ENCODE peak calls at places on chromosomes 2 and 18, in five cellular contexts. R is ovary, Z is adrenal gland, S is transverse colon, N is heart left ventricle. T is an unnamed sample.

GRCh38 chr2:217954051-217954450 is 48.7 kb downstream of the TNS1 start:
- DNase-seq in R (no peak), Z (no peak), S (no peak), N (peak; percentile 55), T (no peak)

GRCh38 chr2:217431577-217432269 is 571.1 kb downstream of the TNS1 start:
- DNase-seq in R (no peak), Z (no peak), S (no peak), N (no peak), T (no peak)

GRCh38 chr18:46705521-46705920 is 48.5 kb upstream of the LOXHD1 start:
- DNase-seq in R (no peak), Z (no peak), S (no peak), N (no peak), T (no peak)

GRCh38 chr2:119487434-119488244 is 36.6 kb downstream of the SCTR start:
- DNase-seq in R (no peak), Z (no peak), S (peak; percentile 83), N (no peak), T (no peak)

GRCh38 chr2:151051584-151052220 is 210.0 kb downstream of the RBM43 start:
- DNase-seq in R (no peak), Z (no peak), S (peak; percentile 11), N (no peak), T (no peak)

GRCh38 chr18:36322734-36323133 is 25.2 kb downstream of the FHOD3 start:
- DNase-seq in R (no peak), Z (no peak), S (no peak), N (no peak), T (no peak)

GRCh38 chr18:8667846-8668245 is 37.5 kb upstream of the MTCL1 start:
- DNase-seq in R (no peak), Z (no peak), S (no peak), N (no peak), T (no peak)

GRCh38 chr2:204705243-204705971 is 160.1 kb downstream of the PARD3B start:
- DNase-seq in R (no peak), Z (no peak), S (no peak), N (no peak), T (peak; percentile 7)

GRCh38 chr2:97969466-97970067 is 26.2 kb downstream of the TMEM131 start:
- DNase-seq in R (no peak), Z (peak; percentile 73), S (no peak), N (no peak), T (no peak)

GRCh38 chr2:118119158-118119715 is 31.0 kb downstream of the INSIG2 start:
- DNase-seq in R (no peak), Z (no peak), S (no peak), N (no peak), T (no peak)

GRCh38 chr2:88880441-88880953 is 189.0 kb downstream of the RPIA start:
- DNase-seq in R (no peak), Z (peak; percentile 33), S (no peak), N (no peak), T (peak; percentile 13)

GRCh38 chr18:74447404-74448152 is 9.5 kb downstream of the DIPK1C start:
- DNase-seq in R (no peak), Z (no peak), S (no peak), N (no peak), T (no peak)

GRCh38 chr2:151638188-151638933 is 95.9 kb downstream of the NEB start:
- DNase-seq in R (no peak), Z (no peak), S (peak; percentile 13), N (no peak), T (no peak)

GRCh38 chr2:32711219-32711618 is 83.4 kb downstream of the TTC27 start:
- DNase-seq in R (no peak), Z (no peak), S (no peak), N (no peak), T (no peak)

GRCh38 chr2:36800381-36800780 is 103.9 kb downstream of the VIT start:
- DNase-seq in R (no peak), Z (no peak), S (no peak), N (no peak), T (no peak)

GRCh38 chr2:158518083-158518482 is 61.3 kb downstream of the PKP4 start:
- DNase-seq in R (no peak), Z (no peak), S (no peak), N (no peak), T (no peak)

GRCh38 chr18:58691256-58691655 is 20.0 kb downstream of the MALT1 start:
- DNase-seq in R (no peak), Z (no peak), S (no peak), N (no peak), T (no peak)

DNA sequence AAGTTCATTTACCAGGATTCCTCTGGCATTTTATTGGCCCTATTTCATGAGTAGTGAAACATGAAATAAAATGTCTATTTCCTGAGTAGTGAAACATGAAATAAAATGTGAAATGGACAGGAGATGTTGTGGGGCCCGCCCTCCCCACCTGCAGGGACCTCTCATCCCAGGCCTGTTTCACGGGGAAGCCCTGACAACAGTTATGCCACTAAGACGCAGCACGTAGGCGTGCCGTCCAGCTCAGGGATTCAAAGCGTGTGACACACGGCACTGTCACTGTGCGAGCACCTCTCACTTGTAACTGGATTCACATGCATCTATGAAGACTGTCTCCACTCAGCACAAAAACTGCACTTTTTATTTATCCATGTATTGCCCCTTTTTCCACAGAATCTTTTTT is 83.4 kb upstream of the SNTG2 start:
- DNase-seq in R (no peak), Z (no peak), S (no peak), N (no peak), T (no peak)
- TF ChIP-seq POLR2A in R (no peak), Z (no peak), S (no peak), N (no peak), T (no peak)

GRCh38 chr2:241091201-241091600 is 10.9 kb downstream of the MTERF4 start:
- DNase-seq in R (no peak), Z (peak; percentile 3), S (no peak), N (no peak), T (no peak)

GRCh38 chr2:241094172-241094571 is 7.9 kb downstream of the MTERF4 start:
- DNase-seq in R (no peak), Z (peak; percentile 2), S (no peak), N (no peak), T (no peak)

GRCh38 chr2:241091734-241092445 is 10.2 kb downstream of the MTERF4 start:
- DNase-seq in R (no peak), Z (peak; percentile 5), S (no peak), N (no peak), T (no peak)

GRCh38 chr2:241094924-241095420 is 7.1 kb downstream of the MTERF4 start:
- DNase-seq in R (no peak), Z (peak; percentile 3), S (no peak), N (no peak), T (no peak)

DNA sequence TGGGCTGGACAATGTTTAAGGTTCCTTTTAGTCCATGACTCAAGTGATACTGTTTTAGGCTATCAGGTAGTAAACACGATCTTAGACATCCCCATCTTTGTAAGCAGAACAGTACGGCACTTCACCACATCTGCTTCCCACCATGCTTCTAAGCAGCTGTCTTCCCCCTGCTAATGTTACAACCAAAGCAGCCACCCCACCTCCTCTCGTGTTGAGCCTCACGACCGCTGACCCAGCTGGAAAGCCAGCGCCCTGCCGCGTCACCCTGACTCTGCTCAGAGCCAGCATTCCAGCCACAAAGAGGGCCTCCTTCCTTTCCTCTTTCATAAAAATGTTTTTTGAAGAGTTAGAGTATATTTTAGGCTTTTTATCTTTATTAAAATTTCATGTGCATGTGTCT is 9.4 kb downstream of the MTERF4 start:
- DNase-seq in R (no peak), Z (peak; percentile 9), S (no peak), N (no peak), T (no peak)
- TF ChIP-seq POLR2A in R (no peak), Z (no peak), S (no peak), N (no peak), T (no peak)

GRCh38 chr2:8125741-8126691 is 555.8 kb upstream of the ID2 start:
- DNase-seq in R (no peak), Z (peak; percentile 86), S (no peak), N (no peak), T (no peak)
- TF ChIP-seq POLR2A in R (no peak), Z (peak; percentile 21), S (no peak), N (no peak), T (no peak)

GRCh38 chr2:128027801-128028667 is at the start of gene SAP130:
- DNase-seq in R (peak; percentile 98), Z (peak; percentile 98), S (peak; percentile 99), N (peak; percentile 99), T (peak; percentile 95)

GRCh38 chr2:128026422-128027277 is 1.2 kb downstream of the SAP130 start:
- DNase-seq in R (no peak), Z (no peak), S (no peak), N (no peak), T (no peak)

GRCh38 chr2:128032092-128032491 is 4.2 kb upstream of the SAP130 start:
- DNase-seq in R (no peak), Z (no peak), S (no peak), N (no peak), T (no peak)

GRCh38 chr2:128028668-128029054 is 802 bp upstream of the SAP130 start:
- DNase-seq in R (no peak), Z (no peak), S (no peak), N (no peak), T (no peak)

GRCh38 chr2:128027278-128027800 is 520 bp downstream of the SAP130 start:
- DNase-seq in R (peak; percentile 100), Z (peak; percentile 100), S (peak; percentile 100), N (peak; percentile 100), T (peak; percentile 99)
- TF ChIP-seq POLR2A in R (no peak), Z (no peak), S (no peak), N (no peak), T (no peak)